ENCODE peak calls at places on chromosomes 5 and 9, in six cellular contexts. A is stimulated activated CD4-positive, alpha-beta T cell treated with anti-CD3 and anti-CD28 coated beads, Interleukin-12 subunit alpha, Interleukin-12 subunit beta, amount 100 ng/mL, for 48 hours; D is NCI-H774; E is lung; Z is T1000; R is uterus. Q is an unnamed sample.

GRCh38 chr9:18798106-18798505 is 234.9 kb downstream of the SAXO1 start:
- DNase-seq in A (no peak), E (no peak), R (no peak), Z (no peak), D (no peak), Q (no peak)

GRCh38 chr9:128169492-128169891 is 9.4 kb downstream of the BBLN start:
- DNase-seq in Z (no peak), R (no peak), A (no peak), D (no peak), E (no peak), Q (no peak)

GRCh38 chr9:133141833-133142594 is 21.0 kb upstream of the RALGDS start:
- DNase-seq in Z (no peak), D (no peak), A (no peak), R (peak; percentile 55), E (no peak), Q (peak; percentile 62)

GRCh38 chr9:27110181-27110580 is 1.2 kb downstream of the TEK start:
- DNase-seq in R (no peak), E (no peak), A (no peak), Z (no peak), D (no peak), Q (no peak)

GRCh38 chr5:32001722-32002121 is 172.4 kb downstream of the GOLPH3 start:
- DNase-seq in Z (no peak), E (no peak), R (no peak), A (no peak), D (no peak), Q (no peak)

GRCh38 chr5:76703707-76704106 is 12.2 kb upstream of the F2R start:
- DNase-seq in E (no peak), R (no peak), A (no peak), D (no peak), Z (no peak), Q (no peak)

GRCh38 chr9:10875752-10876151 is 262.9 kb upstream of the PTPRD start:
- DNase-seq in Z (no peak), D (no peak), R (no peak), E (no peak), A (no peak), Q (no peak)

GRCh38 chr5:116947691-116948528 is 373.3 kb upstream of the SEMA6A start:
- DNase-seq in E (peak; percentile 49), A (peak; percentile 44), Z (no peak), R (peak; percentile 15), D (peak; percentile 7), Q (peak; percentile 76)

GRCh38 chr9:23551171-23551795 is 274.8 kb downstream of the ELAVL2 start:
- DNase-seq in R (no peak), D (peak; percentile 29), A (no peak), E (no peak), Z (no peak), Q (no peak)

GRCh38 chr5:139383275-139383992 is at the start of gene SLC23A1:
- DNase-seq in D (no peak), Z (no peak), R (no peak), E (no peak), A (no peak), Q (peak; percentile 77)

GRCh38 chr5:151743535-151743934 is 14.9 kb downstream of the ATOX1 start:
- DNase-seq in R (no peak), D (no peak), E (no peak), A (no peak), Z (no peak), Q (no peak)

GRCh38 chr5:131795879-131796792 is 681 bp downstream of the FNIP1 start:
- DNase-seq in D (peak; percentile 36), A (peak; percentile 9), E (peak; percentile 76), Z (no peak), R (peak; percentile 62), Q (peak; percentile 67)

Q was measured in mucosa of gallbladder.